ENCODE peak calls at places on chromosomes 7 and 10, in four cellular contexts. R is hepatocyte, F is H1, T is sigmoid colon. V is an unnamed sample. For H3K36me3, the result is how much of the 10 kb centered on the place peaks cover.

GRCh38 chr10:133021963-133022783 is 65.6 kb upstream of the ADGRA1 start:
- DNase-seq in R (no peak), F (no peak), T (no peak), V (no peak)

GRCh38 chr7:155644178-155644970 is at the start of gene RBM33:
- DNase-seq in R (peak), F (peak), T (peak), V (peak)

GRCh38 chr10:34489973-34490372 is 325.1 kb downstream of the PARD3 start:
- DNase-seq in R (peak), F (no peak), T (no peak), V (peak)

GRCh38 chr10:90227259-90227658 is 525.9 kb downstream of the KIF20B start:
- DNase-seq in R (no peak), F (no peak), T (no peak), V (peak)

GRCh38 chr10:71998119-71998839 is 34.1 kb downstream of the CHST3 start:
- DNase-seq in R (no peak), F (no peak), T (no peak), V (no peak)

GRCh38 chr7:98034044-98035035 is 44.3 kb upstream of the OCM2 start:
- DNase-seq in R (no peak), F (peak), T (no peak), V (peak)

GRCh38 chr10:18429335-18429734 is 222.1 kb downstream of the NSUN6 start:
- DNase-seq in R (no peak), F (no peak), T (no peak), V (no peak)

GRCh38 chr10:4129866-4130455 is 345.0 kb upstream of the KLF6 start:
- DNase-seq in R (no peak), F (no peak), T (no peak), V (no peak)

GRCh38 chr7:12751764-12752163 is 64.3 kb downstream of the ARL4A start:
- DNase-seq in R (no peak), F (no peak), T (no peak), V (no peak)

GRCh38 chr10:103054621-103055020 is 136.5 kb downstream of the CNNM2 start:
- DNase-seq in R (no peak), F (no peak), T (no peak), V (no peak)

GRCh38 chr10:3867454-3868273 is 82.7 kb upstream of the KLF6 start:
- DNase-seq in R (no peak), F (no peak), T (no peak), V (peak)

GRCh38 chr10:5576780-5577472 is 52.2 kb downstream of the CALML3 start:
- DNase-seq in R (no peak), F (no peak), T (peak), V (no peak)

GRCh38 chr7:29243777-29244655 is 49.4 kb downstream of the CHN2 start:
- DNase-seq in R (no peak), F (peak), T (no peak), V (peak)

GRCh38 chr7:26789481-26790175 is 74.8 kb downstream of the SKAP2 start:
- DNase-seq in R (no peak), F (no peak), T (no peak), V (no peak)

GRCh38 chr10:88243847-88244730 is 339.0 kb downstream of the RNLS start:
- DNase-seq in R (peak), F (no peak), T (no peak), V (no peak)

GRCh38 chr7:28145090-28145626 is 35.4 kb downstream of the JAZF1 start:
- DNase-seq in R (no peak), F (no peak), T (no peak), V (peak)

GRCh38 chr7:7321681-7322080 is 139.3 kb downstream of the C1GALT1 start:
- DNase-seq in R (peak), F (no peak), T (no peak), V (peak)

DNA sequence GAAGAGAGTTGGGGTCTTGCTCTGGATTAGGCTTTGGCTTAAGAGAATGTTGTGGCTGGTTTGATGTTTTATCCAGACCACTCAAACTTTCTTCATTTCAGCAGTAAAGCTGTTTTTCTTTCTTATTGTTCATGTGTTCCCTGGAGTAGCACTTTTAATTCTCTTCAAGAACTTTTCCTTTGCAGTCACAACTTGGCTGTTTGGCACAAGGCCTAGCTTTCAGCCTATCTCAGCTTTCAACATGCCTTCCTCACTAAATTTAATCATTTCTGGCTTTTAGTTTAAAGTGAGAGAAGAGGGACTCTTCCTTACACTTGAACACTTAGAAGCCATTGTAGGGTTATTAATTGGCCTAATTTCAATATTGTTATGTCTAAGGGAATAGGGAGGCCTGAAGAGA is 18.1 kb downstream of the CCDC126 start:
- DNase-seq in R (no peak), F (no peak), T (no peak), V (no peak)
- H3K4me3 ChIP-seq in R (no peak), F (no peak), T (no peak), V (no peak)

GRCh38 chr7:74051629-74052410 is 23.8 kb downstream of the ELN start:
- DNase-seq in R (peak), F (peak), T (no peak), V (peak)
- TF ChIP-seq CTCF in R (peak), F (peak), T (no peak), V (peak)

GRCh38 chr7:39615350-39615975 is 7.9 kb upstream of the RALA start:
- DNase-seq in R (no peak), F (no peak), T (no peak), V (no peak)

GRCh38 chr7:39617010-39617409 is 6.4 kb upstream of the RALA start:
- DNase-seq in R (no peak), F (no peak), T (no peak), V (peak)

GRCh38 chr7:39613577-39613976 is 9.8 kb upstream of the RALA start:
- DNase-seq in R (no peak), F (no peak), T (no peak), V (peak)

GRCh38 chr7:39614299-39614698 is 9.1 kb upstream of the RALA start:
- DNase-seq in R (no peak), F (no peak), T (no peak), V (no peak)

GRCh38 chr7:39616138-39616537 is 7.2 kb upstream of the RALA start:
- DNase-seq in R (no peak), F (no peak), T (no peak), V (peak)
- H3K36me3 ChIP-seq in R (under half), F (under half), T (under half), V (under half)

DNA sequence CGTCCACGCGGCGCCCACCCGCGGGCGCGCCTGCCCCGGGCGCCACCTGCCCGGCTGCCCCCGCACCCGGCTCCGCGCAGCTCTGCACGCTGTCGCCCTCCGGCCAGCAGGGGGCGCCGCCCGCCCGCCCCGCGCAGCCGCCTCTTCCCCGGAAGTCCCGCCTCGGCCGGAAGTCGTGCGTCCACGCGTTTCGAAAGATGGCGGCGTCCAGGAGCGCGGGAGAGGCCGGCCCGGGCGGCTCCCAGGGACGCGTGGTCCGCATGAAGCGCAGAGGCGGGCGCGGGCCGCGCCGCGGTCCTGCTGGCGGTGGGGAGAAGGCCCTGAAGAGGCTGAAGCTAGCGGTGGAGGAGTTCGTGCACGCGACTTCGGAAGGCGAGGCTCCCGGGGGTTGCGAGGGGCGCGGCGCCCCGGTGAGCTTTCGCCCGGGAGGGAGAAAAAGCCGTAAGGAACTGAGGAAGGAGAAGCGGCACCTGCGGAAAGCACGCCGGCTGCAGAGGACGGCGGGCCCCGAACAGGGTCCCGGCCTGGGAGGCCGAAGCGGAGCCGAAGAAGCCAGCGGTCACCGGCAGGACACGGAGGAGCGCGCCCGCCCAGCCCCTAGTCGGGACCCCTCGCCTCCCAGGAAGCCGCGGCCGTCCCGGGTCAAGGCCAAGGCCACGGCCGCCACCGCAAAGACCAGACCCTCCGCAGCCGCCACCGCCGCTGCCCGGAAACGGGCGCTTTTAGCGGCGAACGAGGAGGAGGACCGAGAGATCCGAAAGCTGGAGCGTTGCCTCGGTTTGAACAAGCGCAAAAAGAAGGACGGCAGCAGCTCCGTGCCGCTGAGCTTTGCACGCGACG is at the start of gene NOM1:
- DNase-seq in R (peak), F (peak), T (peak), V (peak)
- H3K4me3 ChIP-seq in R (peak), F (peak), T (peak), V (peak)

DNA sequence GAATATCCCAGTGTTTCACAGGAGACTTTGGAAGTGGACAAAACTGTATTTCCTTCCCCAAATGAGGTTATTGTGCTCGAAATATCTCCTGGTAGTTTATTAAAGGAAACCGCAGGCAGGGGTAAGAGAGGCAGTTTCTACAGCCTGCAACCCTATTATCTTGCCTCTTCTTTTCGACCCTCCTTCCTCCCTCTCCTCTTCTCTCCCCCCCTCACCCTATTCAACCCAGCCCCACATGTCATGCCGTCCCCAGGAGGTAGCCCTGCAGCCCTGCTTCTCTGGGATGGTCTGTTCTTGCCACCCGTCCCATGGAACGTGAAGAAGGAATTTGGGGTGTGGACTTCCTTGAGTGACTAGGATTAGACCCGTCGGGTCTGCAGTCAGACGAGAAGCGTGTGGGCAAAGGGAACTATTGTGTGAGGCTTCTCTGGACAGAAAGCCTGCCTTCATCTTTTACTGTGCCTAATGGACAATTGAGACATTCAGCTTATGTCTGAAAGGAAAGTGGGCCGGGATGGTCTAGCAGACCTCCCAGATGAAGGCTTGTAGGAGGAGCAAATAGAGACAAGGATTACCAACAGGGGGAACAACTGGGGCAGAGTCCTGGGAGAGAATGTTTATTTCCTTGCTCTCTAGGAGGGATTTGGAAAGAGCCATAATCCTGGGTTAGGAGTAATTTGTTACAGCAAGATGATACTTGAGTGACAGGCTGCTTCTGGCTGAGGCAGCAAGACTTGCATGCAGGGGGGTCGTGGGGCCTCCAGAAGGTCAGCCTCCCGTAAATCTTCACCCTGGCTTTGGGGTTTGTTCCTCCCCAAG is 77.7 kb downstream of the TCF7L2 start:
- DNase-seq in R (no peak), F (no peak), T (peak), V (peak)
- TF ChIP-seq CTCF in R (no peak), F (no peak), T (no peak), V (no peak)